ENCODE peak calls at places on chromosomes 1 and 21, in ten cellular contexts. E is uterus; A is brain microvascular endothelial cell; Z is endothelial cell; X is CD8-positive, alpha-beta T cell; P is kidney epithelial cell; J is lower lobe of right lung; H is cardiac muscle cell; C is WTC11; D is HL-60. Y is an unnamed sample.
A peak's percentile ranks its signal among the peaks of the same experiment; 100 is the strongest.

GRCh38 chr1:55727010-55727409 is 511.8 kb upstream of the USP24 start:
- DNase-seq in E (no peak), A (peak; percentile 50), Z (no peak), X (no peak), P (no peak), J (no peak), H (no peak), C (no peak), D (no peak), Y (no peak)

GRCh38 chr1:24253569-24253968 is 65.6 kb upstream of the GRHL3 start:
- DNase-seq in E (no peak), A (no peak), Z (no peak), X (no peak), P (no peak), J (no peak), H (no peak), C (peak; percentile 28), D (no peak), Y (no peak)

GRCh38 chr1:86472165-86472564 is 3.4 kb downstream of the CLCA1 start:
- DNase-seq in E (no peak), A (no peak), Z (no peak), X (no peak), P (no peak), J (no peak), H (no peak), C (no peak), D (no peak), Y (no peak)

GRCh38 chr1:181140398-181140797 is 51.9 kb downstream of the IER5 start:
- DNase-seq in E (no peak), A (no peak), Z (no peak), X (no peak), P (no peak), J (no peak), H (no peak), C (no peak), D (no peak), Y (no peak)

GRCh38 chr1:204962742-204963632 is 80.0 kb upstream of the CNTN2 start:
- DNase-seq in E (no peak), A (no peak), Z (no peak), X (no peak), P (no peak), J (no peak), H (no peak), C (no peak), D (no peak), Y (no peak)

GRCh38 chr1:115255154-115255553 is 82.9 kb downstream of the NGF start:
- DNase-seq in E (no peak), A (peak; percentile 47), Z (no peak), X (no peak), P (no peak), J (no peak), H (no peak), C (no peak), D (no peak), Y (no peak)

GRCh38 chr21:44870748-44871495 is 2.6 kb downstream of the PTTG1IP start:
- DNase-seq in E (no peak), A (no peak), Z (no peak), X (no peak), P (no peak), J (no peak), H (no peak), C (no peak), D (no peak), Y (no peak)

GRCh38 chr1:93703649-93704048 is 22.0 kb upstream of the BCAR3 start:
- DNase-seq in E (no peak), A (no peak), Z (no peak), X (no peak), P (no peak), J (no peak), H (no peak), C (no peak), D (no peak), Y (no peak)

DNA sequence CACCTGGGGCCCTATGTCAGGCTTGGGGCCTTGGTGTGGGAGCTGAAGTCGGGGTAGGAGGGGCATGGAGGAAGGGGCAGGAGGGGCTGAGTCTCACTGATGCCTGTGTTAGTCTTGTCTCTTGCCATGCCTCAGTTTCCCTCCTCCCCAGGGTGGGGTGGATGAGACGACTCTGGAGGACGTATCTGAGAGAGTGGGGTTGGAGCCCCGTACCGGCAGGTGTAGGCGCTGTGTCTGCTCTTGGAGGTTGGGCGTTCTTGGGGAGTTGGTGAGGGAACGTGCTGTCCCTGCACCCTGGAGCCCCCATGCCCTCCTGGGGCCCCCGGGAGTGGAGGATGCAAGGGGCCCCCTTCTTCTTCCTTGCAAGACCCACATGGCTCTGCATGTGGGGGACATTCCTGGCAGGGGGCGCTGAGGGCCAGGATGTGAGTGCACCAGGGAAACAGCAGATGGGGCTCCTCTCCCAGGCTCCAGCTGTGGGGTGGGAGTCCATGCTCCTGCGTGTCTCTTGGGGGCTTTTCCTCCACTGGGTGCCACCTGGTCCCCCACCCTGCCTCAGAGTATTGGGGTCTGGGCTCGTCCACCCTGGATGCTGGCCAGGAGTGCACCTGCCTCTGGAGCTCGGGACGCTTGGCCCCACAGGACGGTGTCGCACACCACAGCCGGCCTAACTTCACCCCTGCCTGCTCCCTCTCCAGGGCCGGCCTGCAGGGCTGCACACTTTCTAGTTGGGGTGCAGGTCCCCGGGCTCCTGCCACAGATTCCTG is 1.4 kb upstream of the TNFRSF14 start:
- DNase-seq in E (no peak), A (no peak), Z (no peak), X (peak; percentile 83), P (no peak), J (no peak), H (peak; percentile 40), C (peak; percentile 49), D (no peak), Y (no peak)
- TF ChIP-seq CTCF in E (no peak), A (peak; percentile 70), Z (no peak), X (peak; percentile 71), P (peak; percentile 59), J (peak; percentile 54), H (peak; percentile 42), C (no peak), D (peak; percentile 2), Y (peak; percentile 45)

DNA sequence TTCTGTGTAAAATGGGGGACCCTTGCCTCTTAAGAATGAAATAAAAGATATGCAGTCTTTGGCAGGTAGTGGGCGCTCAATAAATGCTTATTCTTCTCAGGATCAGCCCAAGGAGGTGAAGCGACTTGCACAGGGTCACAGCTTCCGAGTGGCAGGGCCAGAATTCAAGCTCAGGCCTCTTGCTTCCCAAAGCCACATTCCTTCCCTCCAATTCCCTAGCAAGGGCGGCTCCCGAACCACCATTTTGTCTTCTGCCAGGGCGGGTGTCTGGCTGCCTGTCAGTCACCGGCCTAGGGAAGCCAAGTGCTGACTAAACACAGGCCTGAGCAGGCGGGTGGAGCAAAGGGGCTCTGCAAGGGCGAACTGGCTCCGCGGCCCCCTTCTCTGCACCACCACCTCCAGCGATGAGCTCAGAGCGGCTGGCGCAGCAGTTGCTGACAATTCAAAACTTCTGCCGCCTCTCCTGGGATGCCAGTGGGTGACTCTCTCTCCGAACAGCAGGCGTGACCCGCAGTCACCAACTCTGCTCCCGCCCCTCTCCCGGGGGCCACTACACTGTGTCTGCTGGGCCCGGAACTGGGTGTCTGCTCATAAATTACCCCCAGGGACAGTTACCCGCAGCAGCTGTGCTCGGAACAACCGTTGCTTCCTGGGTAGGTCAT is 10.8 kb downstream of the GPR3 start:
- DNase-seq in E (peak; percentile 84), A (no peak), Z (no peak), X (no peak), P (no peak), J (no peak), H (peak; percentile 30), C (peak; percentile 64), D (no peak), Y (no peak)
- TF ChIP-seq CTCF in E (peak; percentile 19), A (peak; percentile 55), Z (no peak), X (peak; percentile 39), P (peak; percentile 43), J (no peak), H (peak; percentile 33), C (peak; percentile 14), D (no peak), Y (peak; percentile 45)

GRCh38 chr21:38511198-38511597 is 12.9 kb upstream of the ERG start:
- DNase-seq in E (no peak), A (no peak), Z (no peak), X (no peak), P (no peak), J (no peak), H (no peak), C (no peak), D (no peak), Y (no peak)

GRCh38 chr21:38506606-38507331 is 8.5 kb upstream of the ERG start:
- DNase-seq in E (no peak), A (no peak), Z (no peak), X (no peak), P (no peak), J (no peak), H (no peak), C (peak; percentile 27), D (peak; percentile 65), Y (no peak)

GRCh38 chr21:38505654-38506523 is 7.6 kb upstream of the ERG start:
- DNase-seq in E (no peak), A (peak; percentile 80), Z (peak; percentile 55), X (no peak), P (no peak), J (no peak), H (peak; percentile 75), C (no peak), D (peak; percentile 43), Y (peak; percentile 36)

GRCh38 chr21:38507374-38507942 is 9.2 kb upstream of the ERG start:
- DNase-seq in E (no peak), A (no peak), Z (no peak), X (no peak), P (no peak), J (no peak), H (no peak), C (no peak), D (no peak), Y (no peak)

DNA sequence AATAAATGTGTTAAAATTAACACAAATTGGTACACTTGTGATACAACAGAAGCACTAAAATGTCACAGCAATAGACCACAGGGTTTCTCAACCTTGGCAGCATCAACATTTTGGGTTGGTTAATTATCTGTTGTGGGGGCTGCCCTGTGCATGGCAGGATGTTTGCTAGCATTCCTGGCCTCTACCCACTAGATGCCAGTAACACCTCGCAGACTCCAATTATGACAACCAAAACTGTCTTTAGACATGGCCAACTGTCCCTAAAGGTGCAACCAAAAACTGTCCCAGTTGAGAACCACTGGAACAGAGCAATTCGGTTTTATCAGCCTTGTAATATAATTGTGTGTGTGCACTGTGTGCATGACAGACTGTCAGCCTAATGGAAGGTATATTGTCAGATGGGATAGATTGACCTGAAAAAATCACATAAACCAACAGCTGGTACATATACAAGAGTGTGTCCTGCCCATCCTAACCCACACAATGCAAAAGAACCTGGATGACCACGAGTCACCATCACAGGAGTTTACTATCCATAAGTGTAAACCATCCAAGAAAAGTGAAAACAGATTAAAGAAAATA is 13.5 kb upstream of the ERG start:
- DNase-seq in E (no peak), A (no peak), Z (no peak), X (no peak), P (no peak), J (no peak), H (no peak), C (no peak), D (no peak), Y (no peak)
- TF ChIP-seq CTCF in E (no peak), A (no peak), Z (no peak), X (no peak), P (no peak), J (no peak), H (no peak), C (no peak), D (no peak), Y (no peak)

DNA sequence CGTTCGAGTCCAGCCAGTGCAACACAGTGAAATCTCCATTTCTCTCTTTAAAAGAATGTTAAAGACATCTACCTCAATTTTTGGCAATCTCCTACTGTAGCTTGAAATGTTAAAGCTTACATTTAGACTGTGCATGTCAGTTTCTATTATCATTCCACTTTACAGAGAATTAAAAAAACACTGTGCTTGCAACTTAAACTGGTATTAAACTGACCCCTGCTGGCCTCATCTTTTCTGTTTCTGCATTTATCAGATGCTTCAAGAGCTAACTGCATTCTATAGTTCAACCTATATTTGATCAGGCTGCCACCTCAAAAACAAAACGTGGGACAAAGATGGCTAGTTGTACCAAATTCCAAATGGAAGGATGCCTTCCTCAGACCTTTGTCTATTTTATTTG is 226.5 kb downstream of the SMYD3 start:
- DNase-seq in E (no peak), A (peak; percentile 34), Z (peak; percentile 14), X (no peak), P (no peak), J (no peak), H (peak; percentile 31), C (no peak), D (no peak), Y (no peak)
- TF ChIP-seq CTCF in E (no peak), A (peak; percentile 19), Z (no peak), X (no peak), P (no peak), J (peak; percentile 14), H (peak; percentile 32), C (no peak), D (peak; percentile 1), Y (peak; percentile 62)